ENCODE peak calls at places on chromosomes 6 and 20, in six cellular contexts. E is Peyer's patch, U is hepatocyte, V is fibroblast of lung, R is adipocyte, F is lower leg skin. N is an unnamed sample.

GRCh38 chr6:89242574-89243330 is 25.6 kb upstream of the GABRR1 start:
- DNase-seq in E (no peak), U (peak; percentile 72), V (peak; percentile 36), R (peak; percentile 84), F (no peak), N (peak; percentile 16)

GRCh38 chr6:106620931-106621672 is 8.2 kb downstream of the RTN4IP1 start:
- DNase-seq in E (no peak), U (no peak), V (peak; percentile 58), R (peak; percentile 22), F (no peak), N (no peak)

GRCh38 chr20:62828551-62829230 is 11.8 kb downstream of the COL9A3 start:
- DNase-seq in E (no peak), U (no peak), V (no peak), R (no peak), F (no peak), N (no peak)

GRCh38 chr6:122438975-122439374 is 32.6 kb downstream of the SERINC1 start:
- DNase-seq in E (no peak), U (no peak), V (no peak), R (no peak), F (no peak), N (no peak)

GRCh38 chr20:5696011-5696559 is 54.1 kb upstream of the SHLD1 start:
- DNase-seq in E (no peak), U (no peak), V (peak; percentile 53), R (no peak), F (no peak), N (no peak)

GRCh38 chr6:122818866-122819265 is 29.8 kb downstream of the SMPDL3A start:
- DNase-seq in E (no peak), U (no peak), V (peak; percentile 9), R (no peak), F (no peak), N (no peak)

GRCh38 chr20:40945754-40946451 is 82.7 kb upstream of the TOP1 start:
- DNase-seq in E (no peak), U (peak; percentile 83), V (peak; percentile 52), R (peak; percentile 79), F (no peak), N (no peak)

GRCh38 chr6:148200302-148200701 is 142.3 kb upstream of the SASH1 start:
- DNase-seq in E (no peak), U (no peak), V (no peak), R (no peak), F (no peak), N (no peak)

GRCh38 chr6:135281227-135281626 is 100.1 kb downstream of the MYB start:
- DNase-seq in E (no peak), U (no peak), V (no peak), R (peak; percentile 8), F (no peak), N (no peak)

GRCh38 chr6:53986165-53986720 is 125.0 kb upstream of the MLIP start:
- DNase-seq in E (no peak), U (peak; percentile 72), V (peak; percentile 63), R (peak; percentile 84), F (no peak), N (no peak)

GRCh38 chr6:27138837-27139752 is 108.4 kb upstream of the PRSS16 start:
- DNase-seq in E (peak; percentile 78), U (peak; percentile 65), V (peak; percentile 57), R (peak; percentile 45), F (no peak), N (peak; percentile 69)

GRCh38 chr20:36754656-36755222 is 8.8 kb upstream of the NDRG3 start:
- DNase-seq in E (no peak), U (peak; percentile 83), V (peak; percentile 53), R (peak; percentile 84), F (no peak), N (peak; percentile 46)

GRCh38 chr20:15440249-15440820 is 1102.9 kb upstream of the FLRT3 start:
- DNase-seq in E (no peak), U (no peak), V (no peak), R (no peak), F (no peak), N (no peak)

GRCh38 chr6:135149376-135149775 is 31.7 kb upstream of the MYB start:
- DNase-seq in E (no peak), U (no peak), V (no peak), R (no peak), F (no peak), N (no peak)

GRCh38 chr20:6654490-6655247 is 112.8 kb upstream of the BMP2 start:
- DNase-seq in E (no peak), U (peak; percentile 40), V (no peak), R (no peak), F (no peak), N (no peak)

GRCh38 chr20:9211016-9211760 is 142.3 kb downstream of the PLCB4 start:
- DNase-seq in E (no peak), U (no peak), V (no peak), R (no peak), F (no peak), N (no peak)

GRCh38 chr6:30515967-30516753 is 26.9 kb downstream of the HLA-E start:
- DNase-seq in E (peak; percentile 88), U (peak; percentile 94), V (peak; percentile 93), R (peak; percentile 95), F (peak; percentile 98), N (peak; percentile 96)

GRCh38 chr6:2942916-2943563 is 28.3 kb downstream of the SERPINB6 start:
- DNase-seq in E (no peak), U (no peak), V (no peak), R (no peak), F (no peak), N (peak; percentile 16)
- H3K4me3 ChIP-seq in E (no peak overlapping the region), U (no peak overlapping the region), V (no peak overlapping the region), R (no peak overlapping the region), F (no peak overlapping the region), N (no peak overlapping the region)

GRCh38 chr20:46401478-46401860 is 4.9 kb downstream of the ELMO2 start:
- DNase-seq in E (no peak), U (no peak), V (no peak), R (no peak), F (no peak), N (no peak)
- H3K4me3 ChIP-seq in E (no peak overlapping the region), U (no peak overlapping the region), V (peak overlapping the region; percentile 43), R (peak overlapping the region; percentile 71), F (no peak overlapping the region), N (peak overlapping the region; percentile 32)

DNA sequence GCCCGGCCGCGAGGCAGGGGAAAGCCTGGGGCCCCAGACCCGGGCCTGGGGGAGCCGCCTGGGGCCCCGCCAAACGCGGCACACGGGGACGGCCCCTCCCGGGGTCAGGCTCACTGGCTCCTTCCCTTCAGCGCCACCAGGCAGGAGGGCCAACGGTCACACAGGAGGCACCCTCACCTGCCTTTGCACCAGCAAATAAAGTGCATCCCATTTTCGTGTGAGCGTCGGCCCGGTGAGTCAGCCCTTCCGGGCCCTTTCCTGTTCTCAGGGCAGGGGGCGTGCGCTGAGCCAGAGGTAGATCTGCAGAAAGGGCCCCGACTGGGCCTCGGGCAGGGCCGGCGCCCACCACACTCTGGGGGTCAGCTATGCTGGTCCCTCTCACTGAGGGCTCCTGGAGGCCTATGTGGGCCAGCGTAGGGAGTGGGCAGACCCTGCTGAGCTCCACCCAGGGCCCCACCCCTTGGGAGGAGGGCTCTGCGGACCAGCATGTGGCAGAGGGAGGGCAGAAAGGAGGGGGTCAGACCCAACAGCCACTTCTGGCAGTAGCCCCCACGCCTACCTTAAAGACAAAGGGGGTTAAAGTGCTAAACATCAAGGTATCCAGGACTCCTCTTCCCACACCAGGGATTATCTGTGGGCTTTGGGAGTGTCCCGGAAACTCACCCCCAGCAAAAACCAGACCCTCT is 931 bp upstream of the UCKL1 start:
- DNase-seq in E (peak; percentile 86), U (peak; percentile 84), V (peak; percentile 65), R (peak; percentile 75), F (no peak), N (peak; percentile 55)
- H3K4me3 ChIP-seq in E (peak overlapping the region; percentile 89), U (peak overlapping the region; percentile 37), V (peak overlapping the region; percentile 59), R (peak overlapping the region; percentile 85), F (peak overlapping the region; percentile 41), N (peak overlapping the region; percentile 48)

GRCh38 chr6:39882567-39882953 is 51.7 kb downstream of the MOCS1 start:
- DNase-seq in E (no peak), U (peak; percentile 33), V (peak; percentile 100), R (peak; percentile 91), F (no peak), N (no peak)
- H3K4me3 ChIP-seq in E (no peak overlapping the region), U (no peak overlapping the region), V (no peak overlapping the region), R (peak overlapping the region; percentile 53), F (no peak overlapping the region), N (no peak overlapping the region)

GRCh38 chr20:44942264-44942973 is 17.8 kb downstream of the TOMM34 start:
- DNase-seq in E (no peak), U (no peak), V (no peak), R (no peak), F (no peak), N (no peak)

GRCh38 chr20:44948107-44948506 is 12.1 kb downstream of the TOMM34 start:
- DNase-seq in E (no peak), U (no peak), V (no peak), R (no peak), F (no peak), N (no peak)

GRCh38 chr20:44946266-44946852 is 13.8 kb downstream of the TOMM34 start:
- DNase-seq in E (no peak), U (no peak), V (no peak), R (no peak), F (no peak), N (no peak)

GRCh38 chr20:44943828-44944227 is 16.4 kb downstream of the TOMM34 start:
- DNase-seq in E (no peak), U (no peak), V (no peak), R (no peak), F (no peak), N (no peak)

DNA sequence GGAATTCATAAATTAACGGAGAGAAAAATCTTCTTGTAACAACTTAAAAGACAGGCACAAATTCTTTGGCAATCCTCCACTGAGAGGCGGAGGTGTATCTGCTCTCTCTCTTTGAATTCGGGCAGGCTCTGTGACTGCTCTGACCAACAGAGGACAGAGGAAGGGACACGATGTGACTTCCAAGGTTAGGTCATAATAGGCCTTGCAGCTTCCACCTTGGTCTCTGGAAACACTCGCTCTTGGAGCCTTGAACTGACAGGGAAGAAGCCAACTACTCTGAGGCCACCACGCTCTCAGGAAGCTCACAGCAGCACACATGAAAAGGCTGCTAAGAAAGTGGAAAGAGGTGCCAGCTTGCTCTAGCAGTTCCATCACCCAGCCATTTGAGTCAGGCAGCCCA is 14.9 kb downstream of the TOMM34 start:
- DNase-seq in E (no peak), U (no peak), V (no peak), R (no peak), F (no peak), N (no peak)
- H3K4me3 ChIP-seq in E (no peak overlapping the region), U (no peak overlapping the region), V (no peak overlapping the region), R (no peak overlapping the region), F (no peak overlapping the region), N (no peak overlapping the region)

GRCh38 chr6:1604347-1604990 is 5.2 kb upstream of the FOXC1 start:
- DNase-seq in E (peak; percentile 82), U (peak; percentile 90), V (no peak), R (peak; percentile 92), F (no peak), N (peak; percentile 64)

GRCh38 chr6:1602356-1602713 is 7.4 kb upstream of the FOXC1 start:
- DNase-seq in E (no peak), U (no peak), V (no peak), R (no peak), F (no peak), N (no peak)

GRCh38 chr6:1601616-1602355 is 7.9 kb upstream of the FOXC1 start:
- DNase-seq in E (no peak), U (no peak), V (no peak), R (no peak), F (no peak), N (no peak)

GRCh38 chr6:1604991-1605821 is 4.5 kb upstream of the FOXC1 start:
- DNase-seq in E (no peak), U (no peak), V (no peak), R (no peak), F (peak; percentile 84), N (no peak)

GRCh38 chr6:1603708-1604346 is 5.9 kb upstream of the FOXC1 start:
- DNase-seq in E (no peak), U (no peak), V (no peak), R (no peak), F (no peak), N (no peak)
- H3K4me3 ChIP-seq in E (peak overlapping the region; percentile 56), U (peak overlapping the region; percentile 26), V (no peak overlapping the region), R (peak overlapping the region; percentile 62), F (no peak overlapping the region), N (no peak overlapping the region)